ENCODE peak calls at places on chromosome X, in seven cellular contexts. X is Calu3, E is progenitor cell of endocrine pancreas, B is LNCaP clone FGC, J is HCT116, W is endothelial cell, U is astrocyte. Z is an unnamed sample.

GRCh38 chrX:119686087-119686639 is 6.8 kb downstream of the SEPTIN6 start:
- DNase-seq in X (no peak), U (no peak), W (no peak), B (no peak), E (no peak), J (no peak), Z (no peak)

GRCh38 chrX:120677017-120677652 is 47.3 kb upstream of the C1GALT1C1 start:
- DNase-seq in W (no peak), U (no peak), B (no peak), X (no peak), E (no peak), J (no peak), Z (no peak)

GRCh38 chrX:63738696-63739095 is 46.3 kb downstream of the ARHGEF9 start:
- DNase-seq in W (no peak), X (no peak), J (no peak), U (no peak), B (no peak), E (no peak), Z (no peak)

GRCh38 chrX:49106930-49107329 is 16.6 kb downstream of the GPKOW start:
- DNase-seq in W (peak), U (peak), J (no peak), E (no peak), X (peak), B (no peak), Z (no peak)

GRCh38 chrX:19190902-19191301 is 68.6 kb upstream of the ADGRG2 start:
- DNase-seq in X (no peak), W (no peak), J (no peak), E (no peak), U (no peak), B (no peak), Z (no peak)

GRCh38 chrX:153614818-153615217 is 15.9 kb upstream of the CCNQ start:
- DNase-seq in B (no peak), E (no peak), X (no peak), U (no peak), W (no peak), J (no peak), Z (no peak)

GRCh38 chrX:52594658-52595057 is 60.0 kb downstream of the SSX7 start:
- DNase-seq in X (no peak), U (no peak), B (no peak), W (no peak), J (no peak), E (no peak), Z (no peak)

GRCh38 chrX:67585401-67585800 is 41.6 kb downstream of the AR start:
- DNase-seq in U (no peak), W (no peak), J (no peak), B (no peak), E (no peak), X (no peak), Z (no peak)

GRCh38 chrX:65406532-65406931 is 128.1 kb downstream of the LAS1L start:
- DNase-seq in J (no peak), E (no peak), X (no peak), B (no peak), U (no peak), W (no peak), Z (no peak)

GRCh38 chrX:71941771-71942170 is 31.1 kb downstream of the NHSL2 start:
- DNase-seq in E (no peak), B (no peak), X (no peak), J (no peak), U (peak), W (no peak), Z (no peak)
- TF ChIP-seq CTCF in E (no peak), B (no peak), X (no peak), J (no peak), U (no peak), W (no peak), Z (no peak)

GRCh38 chrX:103919336-103919682 is 43.1 kb upstream of the TMSB15B start:
- DNase-seq in W (no peak), E (no peak), U (peak), X (peak), J (no peak), B (no peak), Z (no peak)
- TF ChIP-seq CTCF in W (no peak), E (peak), U (peak), X (peak), J (peak), B (no peak), Z (no peak)

GRCh38 chrX:132375941-132376340 is 112.9 kb downstream of the MBNL3 start:
- DNase-seq in U (no peak), X (no peak), W (no peak), B (no peak), J (no peak), E (no peak), Z (no peak)
- TF ChIP-seq CTCF in U (no peak), X (peak), W (no peak), B (no peak), J (peak), E (peak), Z (no peak)

GRCh38 chrX:44310227-44310626 is 33.2 kb downstream of the EFHC2 start:
- DNase-seq in E (no peak), W (no peak), B (no peak), U (no peak), X (no peak), J (no peak), Z (no peak)

GRCh38 chrX:44306336-44306735 is 37.1 kb downstream of the EFHC2 start:
- DNase-seq in U (peak), X (peak), B (no peak), J (no peak), E (no peak), W (no peak), Z (no peak)

GRCh38 chrX:44308869-44309268 is 34.6 kb downstream of the EFHC2 start:
- DNase-seq in E (no peak), W (no peak), X (no peak), U (no peak), B (peak), J (no peak), Z (no peak)

GRCh38 chrX:44303119-44303518 is 40.4 kb downstream of the EFHC2 start:
- DNase-seq in B (no peak), E (no peak), U (no peak), J (no peak), X (no peak), W (no peak), Z (no peak)

GRCh38 chrX:44305921-44306320 is 37.6 kb downstream of the EFHC2 start:
- DNase-seq in X (peak), W (no peak), B (no peak), J (no peak), U (no peak), E (no peak), Z (no peak)
- TF ChIP-seq CTCF in X (no peak), W (no peak), B (no peak), J (no peak), U (no peak), E (no peak), Z (no peak)

DNA sequence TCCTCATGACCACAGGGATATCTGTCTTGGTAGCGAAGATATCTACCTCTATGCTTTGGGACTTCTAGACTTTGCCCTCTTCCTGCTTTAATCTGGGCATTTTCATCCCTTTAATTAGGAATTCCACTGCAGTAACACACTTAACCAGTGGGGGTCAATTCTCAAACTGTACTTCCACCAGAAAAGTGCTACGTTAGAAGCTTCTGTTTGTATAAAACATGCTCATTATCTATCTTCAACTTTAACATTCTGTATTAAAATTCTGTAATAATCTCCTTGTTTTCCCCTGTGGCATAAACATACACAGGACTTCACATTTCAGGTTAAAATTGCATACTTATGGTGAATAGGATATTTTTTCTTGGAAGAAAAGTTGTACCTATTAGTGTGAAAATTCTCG is 105.6 kb downstream of the AMMECR1 start:
- DNase-seq in E (no peak), U (no peak), J (no peak), W (no peak), X (no peak), B (no peak), Z (no peak)
- TF ChIP-seq CTCF in E (peak), U (peak), J (peak), W (peak), X (no peak), B (peak), Z (peak)

GRCh38 chrX:12700745-12701144 is 90.5 kb upstream of the PRPS2 start:
- DNase-seq in U (no peak), X (no peak), W (no peak), B (no peak), J (no peak), E (no peak), Z (no peak)

GRCh38 chrX:12704706-12705105 is 86.5 kb upstream of the PRPS2 start:
- DNase-seq in B (no peak), W (no peak), J (no peak), X (no peak), E (no peak), U (no peak), Z (no peak)

GRCh38 chrX:12701625-12702024 is 89.6 kb upstream of the PRPS2 start:
- DNase-seq in U (peak), W (peak), B (peak), J (peak), X (peak), E (peak), Z (peak)

DNA sequence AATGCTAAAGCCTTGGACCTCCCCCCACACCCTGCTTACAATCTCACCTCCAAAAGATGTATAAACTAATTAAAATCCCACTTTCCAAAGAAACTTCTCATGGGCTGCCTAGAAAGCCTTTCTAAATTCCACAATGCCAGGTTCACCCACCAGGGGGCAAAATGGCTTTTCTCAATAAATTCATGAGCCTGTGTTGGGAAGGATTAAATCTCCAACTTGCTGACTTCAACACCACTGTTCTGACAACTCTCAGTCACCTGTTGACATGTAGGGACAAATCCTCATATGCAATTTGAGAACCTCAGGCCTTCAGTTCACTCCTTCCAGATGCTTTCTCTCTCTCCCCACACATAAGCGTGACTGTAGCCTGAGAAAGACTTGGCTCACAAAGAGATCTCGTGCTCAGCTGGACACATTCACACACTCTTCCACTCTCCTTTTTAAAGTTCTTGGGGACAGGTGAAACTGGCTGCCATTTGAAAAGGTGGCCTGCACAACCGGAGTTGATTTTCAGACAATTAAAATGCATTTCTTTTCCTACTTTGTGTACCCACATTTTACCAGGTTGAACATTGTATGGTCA is 88.6 kb upstream of the PRPS2 start:
- DNase-seq in J (peak), W (peak), X (peak), E (no peak), U (no peak), B (no peak), Z (no peak)
- TF ChIP-seq CTCF in J (peak), W (peak), X (peak), E (peak), U (peak), B (peak), Z (peak)

Z was measured in mesothelial cell of epicardium.